ENCODE peak calls at places on chromosomes 6 and 20, in nine cellular contexts. Z, F, K, X, S, U, M, A and W are unnamed samples. For H3K4me1, the result is how much of the 10 kb centered on the place peaks cover.

GRCh38 chr6:44009425-44010321 is 117.6 kb downstream of the MRPL14 start:
- DNase-seq in K (no peak), X (no peak), M (no peak), A (no peak), Z (no peak), F (no peak), S (peak), U (peak), W (no peak)

GRCh38 chr6:29847871-29848630 is 20.4 kb downstream of the HLA-G start:
- DNase-seq in S (peak), Z (peak), M (peak), A (peak), U (peak), X (peak), F (peak), K (peak), W (peak)

GRCh38 chr6:147678256-147678655 is 169.8 kb downstream of the SAMD5 start:
- DNase-seq in M (no peak), A (no peak), K (no peak), S (no peak), Z (no peak), U (no peak), X (no peak), F (no peak), W (no peak)

GRCh38 chr6:135144678-135145508 is 36.2 kb upstream of the MYB start:
- DNase-seq in F (no peak), A (no peak), U (peak), X (no peak), K (peak), Z (no peak), M (peak), S (no peak), W (no peak)

GRCh38 chr6:142850653-142851434 is 94.1 kb downstream of the HIVEP2 start:
- DNase-seq in S (no peak), K (no peak), M (no peak), F (no peak), X (no peak), Z (no peak), U (peak), A (no peak), W (no peak)

GRCh38 chr20:57473246-57474042 is 51.5 kb downstream of the CTCFL start:
- DNase-seq in M (no peak), U (no peak), X (no peak), S (no peak), A (no peak), Z (no peak), K (peak), F (peak), W (no peak)

GRCh38 chr6:90940812-90941481 is 354.1 kb upstream of the MAP3K7 start:
- DNase-seq in F (no peak), U (peak), S (no peak), X (peak), M (peak), K (peak), A (no peak), Z (no peak), W (peak)

GRCh38 chr20:3933126-3933684 is 44.0 kb downstream of the PANK2 start:
- DNase-seq in U (no peak), K (no peak), M (no peak), A (no peak), S (no peak), Z (no peak), F (no peak), X (no peak), W (no peak)

GRCh38 chr20:1430004-1430451 is 36.6 kb downstream of the NSFL1C start:
- DNase-seq in K (no peak), Z (no peak), S (no peak), F (no peak), M (no peak), A (no peak), X (no peak), U (peak), W (no peak)

GRCh38 chr6:20403766-20404640 is 2.3 kb downstream of the E2F3 start:
- DNase-seq in U (peak), Z (no peak), A (peak), X (peak), K (peak), M (peak), F (no peak), S (no peak), W (no peak)

GRCh38 chr20:47413189-47413588 is 56.7 kb upstream of the ZMYND8 start:
- DNase-seq in X (no peak), A (no peak), U (no peak), M (no peak), Z (no peak), F (no peak), S (no peak), K (no peak), W (no peak)

GRCh38 chr6:8940356-8940755 is 505.0 kb upstream of the SLC35B3 start:
- DNase-seq in M (no peak), K (no peak), U (no peak), A (no peak), S (no peak), Z (no peak), F (no peak), X (no peak), W (no peak)

GRCh38 chr6:168043193-168043847 is 35.7 kb downstream of the FRMD1 start:
- DNase-seq in S (no peak), Z (no peak), M (no peak), X (no peak), F (peak), K (no peak), A (no peak), U (no peak), W (no peak)

GRCh38 chr6:208973-209372 is 83.3 kb upstream of the DUSP22 start:
- DNase-seq in F (no peak), A (no peak), K (no peak), X (no peak), Z (no peak), M (no peak), S (no peak), U (no peak), W (no peak)

GRCh38 chr20:20593447-20594170 is 118.8 kb downstream of the RALGAPA2 start:
- DNase-seq in Z (no peak), A (no peak), U (peak), F (no peak), K (peak), M (peak), X (peak), S (no peak), W (peak)

GRCh38 chr6:113137411-113137810 is 719.7 kb upstream of the MARCKS start:
- DNase-seq in F (no peak), U (no peak), K (peak), S (peak), Z (no peak), M (peak), X (no peak), A (no peak), W (no peak)

GRCh38 chr6:43963203-43963602 is 164.0 kb downstream of the MRPL14 start:
- DNase-seq in U (no peak), F (no peak), X (no peak), A (no peak), Z (no peak), M (no peak), K (no peak), S (no peak), W (no peak)

GRCh38 chr20:21100590-21101452 is 5.3 kb downstream of the LINC00237 start:
- DNase-seq in M (peak), X (peak), A (no peak), F (no peak), U (peak), S (no peak), Z (no peak), K (peak), W (no peak)

GRCh38 chr6:46688117-46688965 is 656 bp downstream of the TDRD6 start:
- DNase-seq in X (no peak), A (no peak), F (no peak), S (no peak), Z (no peak), U (no peak), M (no peak), K (peak), W (no peak)

GRCh38 chr6:131490441-131490840 is 82.6 kb upstream of the ARG1 start:
- DNase-seq in F (no peak), X (no peak), S (no peak), A (no peak), Z (no peak), M (no peak), U (no peak), K (no peak), W (no peak)

GRCh38 chr6:167796668-167797031 is 30.1 kb upstream of the AFDN start:
- DNase-seq in U (no peak), F (no peak), S (no peak), A (peak), K (no peak), M (no peak), X (no peak), Z (no peak), W (no peak)

GRCh38 chr6:84848960-84849359 is 84.6 kb upstream of the TBX18 start:
- DNase-seq in U (no peak), S (no peak), K (no peak), F (no peak), Z (no peak), M (no peak), A (no peak), X (no peak), W (no peak)

GRCh38 chr20:14986656-14987055 is 649.2 kb upstream of the FLRT3 start:
- DNase-seq in K (no peak), A (no peak), F (no peak), Z (no peak), U (no peak), X (no peak), S (no peak), M (no peak), W (no peak)

GRCh38 chr6:69580696-69581095 is 216.1 kb downstream of the LMBRD1 start:
- DNase-seq in X (no peak), A (no peak), Z (no peak), K (no peak), F (no peak), M (no peak), S (no peak), U (no peak), W (no peak)

GRCh38 chr6:1144842-1145755 is 166.8 kb upstream of the FOXQ1 start:
- DNase-seq in M (no peak), A (no peak), Z (no peak), X (no peak), S (no peak), U (peak), K (no peak), F (no peak), W (no peak)

GRCh38 chr6:33160728-33161323 is 31.4 kb downstream of the COL11A2 start:
- DNase-seq in S (peak), K (peak), F (peak), X (no peak), A (peak), Z (no peak), U (peak), M (no peak), W (no peak)

DNA sequence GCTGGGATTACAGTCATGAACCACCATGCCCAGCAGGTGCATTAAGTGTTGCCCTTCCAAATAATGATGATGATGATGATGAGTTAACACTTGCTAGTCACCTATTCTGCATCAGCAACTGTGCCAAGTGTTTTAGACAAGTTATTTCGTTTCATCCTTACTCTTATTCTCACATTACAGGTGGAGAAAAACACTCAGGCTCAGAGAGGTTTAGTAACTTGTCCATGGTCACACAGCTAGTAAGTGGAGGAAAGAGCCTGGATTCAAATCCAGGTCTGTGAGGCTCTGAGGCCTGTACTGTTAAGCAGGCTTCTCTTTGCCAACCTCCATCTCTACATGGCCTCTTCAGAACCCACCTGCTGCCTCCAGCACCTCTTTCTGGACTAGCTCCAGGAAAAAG is 70.8 kb downstream of the MDGA1 start:
- DNase-seq in S (no peak), K (no peak), Z (no peak), F (no peak), X (no peak), U (no peak), M (no peak), A (no peak), W (no peak)
- H3K4me1 ChIP-seq in S (under half), K (under half), Z (under half), F (under half), X (under half), U (under half), M (under half), A (under half), W (under half)

DNA sequence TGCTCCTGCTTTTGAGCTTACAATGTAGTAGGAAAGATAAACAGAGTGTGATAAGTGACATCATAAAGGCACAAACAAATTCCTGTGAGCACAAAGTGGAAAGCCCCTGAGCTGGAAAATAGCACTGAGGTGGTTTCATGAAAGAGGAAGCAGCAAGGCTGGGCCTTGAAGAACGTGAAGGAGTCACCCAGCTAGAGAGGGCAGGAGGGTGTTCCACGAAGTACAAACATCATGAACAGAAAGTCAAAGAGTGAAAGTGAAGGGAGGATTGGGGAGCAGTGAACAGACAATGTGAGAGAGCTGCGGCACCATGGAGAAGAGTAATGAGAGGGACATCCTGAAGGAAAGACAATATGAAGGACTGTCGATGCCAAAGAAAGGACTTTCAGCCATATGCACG is 543.6 kb downstream of the CD83 start:
- DNase-seq in K (no peak), M (no peak), U (peak), F (no peak), X (no peak), Z (no peak), A (no peak), S (no peak), W (no peak)
- H3K4me1 ChIP-seq in K (under half), M (under half), U (under half), F (under half), X (under half), Z (under half), A (under half), S (under half), W (under half)

DNA sequence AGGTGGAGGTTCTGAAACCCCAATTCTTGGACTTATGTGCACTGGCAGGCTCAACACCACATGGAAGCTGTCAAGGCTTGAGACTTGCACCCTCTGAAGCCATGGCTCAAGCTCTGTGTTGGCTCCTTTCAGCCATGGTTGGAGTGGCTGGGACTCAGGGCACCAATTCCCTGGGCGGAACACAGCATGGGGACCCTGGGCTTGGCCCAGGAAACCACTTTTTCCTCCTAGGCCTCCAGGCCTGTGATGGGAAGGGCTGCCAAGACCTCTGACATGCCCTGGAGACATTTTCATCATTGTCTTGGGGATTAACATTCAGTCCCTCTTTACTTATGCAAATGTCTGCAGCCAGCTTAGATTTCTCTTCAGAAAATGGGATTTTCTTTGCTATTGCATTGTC is 26.2 kb upstream of the CLDN20 start:
- DNase-seq in M (no peak), X (no peak), F (no peak), S (no peak), U (no peak), Z (no peak), A (no peak), K (no peak), W (no peak)
- H3K4me1 ChIP-seq in M (under half), X (under half), F (under half), S (under half), U (under half), Z (under half), A (under half), K (under half), W (under half)

GRCh38 chr20:44594730-44595129 is 12.4 kb downstream of the PKIG start:
- DNase-seq in K (no peak), Z (no peak), X (no peak), S (peak), F (peak), M (no peak), A (no peak), U (peak), W (no peak)

GRCh38 chr20:44592366-44592765 is 10.0 kb downstream of the PKIG start:
- DNase-seq in S (no peak), M (no peak), U (no peak), X (no peak), K (no peak), F (no peak), A (no peak), Z (no peak), W (no peak)

GRCh38 chr20:44593721-44594120 is 11.3 kb downstream of the PKIG start:
- DNase-seq in Z (no peak), U (no peak), M (no peak), F (no peak), A (no peak), K (no peak), S (no peak), X (no peak), W (no peak)

GRCh38 chr20:44589522-44589921 is 7.1 kb downstream of the PKIG start:
- DNase-seq in Z (no peak), S (no peak), M (no peak), A (no peak), K (no peak), U (no peak), F (no peak), X (no peak), W (no peak)

GRCh38 chr20:44590980-44591778 is 8.8 kb downstream of the PKIG start:
- DNase-seq in A (no peak), F (no peak), Z (no peak), U (no peak), K (no peak), X (no peak), M (no peak), S (no peak), W (no peak)
- H3K4me1 ChIP-seq in A (under half), F (under half), Z (under half), U (under half), K (under half), X (under half), M (under half), S (half or more), W (under half)

GRCh38 chr20:42963796-42964195 is 225.9 kb downstream of the PTPRT start:
- DNase-seq in S (no peak), X (no peak), F (no peak), U (no peak), M (no peak), K (no peak), A (no peak), Z (no peak), W (no peak)
- H3K4me1 ChIP-seq in S (under half), X (under half), F (under half), U (under half), M (under half), K (under half), A (under half), Z (under half), W (under half)

DNA sequence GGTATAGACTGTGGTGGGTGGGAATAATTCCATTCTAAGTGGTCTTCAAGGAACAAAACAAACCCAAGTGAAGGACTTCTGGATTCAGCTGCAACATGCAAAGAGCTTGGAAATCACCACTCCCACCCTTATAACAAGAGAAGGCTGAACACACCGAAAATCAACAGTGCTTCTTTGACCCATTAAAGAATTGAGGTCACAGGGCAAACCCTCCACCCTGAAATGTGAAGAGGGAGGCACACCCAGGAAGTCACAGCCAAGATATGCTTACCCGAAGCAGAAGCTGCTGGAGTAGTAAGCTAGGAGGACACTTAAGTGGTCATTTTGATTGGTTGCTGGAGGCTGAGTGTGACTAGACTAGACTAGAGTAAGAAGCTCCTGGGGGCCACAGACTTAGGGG is 188.3 kb upstream of the SSTR4 start:
- DNase-seq in X (no peak), U (no peak), Z (no peak), M (no peak), S (no peak), A (no peak), K (no peak), F (no peak), W (no peak)
- H3K4me1 ChIP-seq in X (under half), U (under half), Z (under half), M (under half), S (under half), A (under half), K (under half), F (under half), W (under half)